ENCODE peak calls at places on chromosomes 7 and 10, in four cellular contexts. O is HCT116, J is sigmoid colon, T is stomach. D is an unnamed sample.

GRCh38 chr10:88004451-88004850 is 141.0 kb downstream of the PTEN start:
- DNase-seq in T (no peak), O (no peak), J (no peak), D (no peak)

GRCh38 chr7:43790006-43790405 is 31.5 kb downstream of the BLVRA start:
- DNase-seq in J (peak; percentile 10), O (no peak), T (no peak), D (no peak)

GRCh38 chr7:4029941-4030340 is 652.2 kb upstream of the FOXK1 start:
- DNase-seq in T (no peak), O (no peak), J (no peak), D (no peak)

GRCh38 chr7:75691793-75692543 is 46.8 kb downstream of the HIP1 start:
- DNase-seq in O (no peak), T (no peak), J (peak; percentile 6), D (no peak)

GRCh38 chr10:130403153-130403890 is 267.1 kb downstream of the GLRX3 start:
- DNase-seq in T (no peak), J (no peak), O (no peak), D (no peak)

GRCh38 chr7:143394777-143395176 is 13.6 kb downstream of the ZYX start:
- DNase-seq in O (no peak), T (no peak), J (peak; percentile 64), D (no peak)

GRCh38 chr10:95431900-95432342 is 129.2 kb downstream of the SORBS1 start:
- DNase-seq in O (no peak), T (peak; percentile 45), J (no peak), D (no peak)

GRCh38 chr7:87473192-87473591 is 2.3 kb downstream of the ABCB4 start:
- DNase-seq in O (no peak), T (no peak), J (no peak), D (no peak)

GRCh38 chr10:122715576-122715975 is 15.9 kb upstream of the C10orf120 start:
- DNase-seq in J (no peak), O (no peak), T (no peak), D (no peak)

GRCh38 chr7:70455925-70456324 is 676.0 kb upstream of the GALNT17 start:
- DNase-seq in O (no peak), T (no peak), J (no peak), D (no peak)

GRCh38 chr7:94656925-94657731 is 1.2 kb upstream of the SGCE start:
- DNase-seq in O (peak; percentile 16), T (no peak), J (no peak), D (peak; percentile 22)

GRCh38 chr7:7895004-7895650 is 73.5 kb upstream of the GLCCI1 start:
- DNase-seq in J (no peak), O (no peak), T (no peak), D (no peak)

GRCh38 chr10:24901686-24902399 is 50.6 kb downstream of the PRTFDC1 start:
- DNase-seq in J (no peak), O (peak; percentile 92), T (peak; percentile 64), D (no peak)

GRCh38 chr10:28494420-28494819 is 38.5 kb upstream of the WAC start:
- DNase-seq in J (no peak), O (no peak), T (no peak), D (no peak)

GRCh38 chr7:4037308-4037707 is 644.8 kb upstream of the FOXK1 start:
- DNase-seq in O (no peak), J (no peak), T (no peak), D (no peak)

GRCh38 chr7:139354729-139355128 is 5.0 kb upstream of the LUC7L2 start:
- DNase-seq in J (no peak), T (no peak), O (no peak), D (no peak)

GRCh38 chr10:67784584-67784983 is 53.4 kb downstream of the DNAJC12 start:
- DNase-seq in O (no peak), T (no peak), J (no peak), D (no peak)

GRCh38 chr10:16787361-16787791 is 29.8 kb downstream of the RSU1 start:
- DNase-seq in T (no peak), O (no peak), J (no peak), D (peak; percentile 45)

GRCh38 chr7:22853674-22854157 is 31.1 kb upstream of the TOMM7 start:
- DNase-seq in T (peak; percentile 26), J (no peak), O (peak; percentile 54), D (no peak)

GRCh38 chr7:94394399-94395140 is at the start of gene COL1A2:
- DNase-seq in O (no peak), T (peak; percentile 32), J (peak; percentile 92), D (peak; percentile 32)

GRCh38 chr7:100126239-100126930 is 382 bp upstream of the MBLAC1 start:
- DNase-seq in J (no peak), T (no peak), O (no peak), D (no peak)

GRCh38 chr7:106125417-106125816 is 13.3 kb upstream of the SYPL1 start:
- DNase-seq in J (no peak), O (no peak), T (no peak), D (no peak)

GRCh38 chr7:80135306-80136104 is 874 bp downstream of the GNAI1 start:
- DNase-seq in J (no peak), O (no peak), T (no peak), D (no peak)

GRCh38 chr7:17239683-17240521 is 58.5 kb upstream of the AHR start:
- DNase-seq in J (no peak), T (no peak), O (peak; percentile 7), D (no peak)

GRCh38 chr7:28711096-28711495 is 247.0 kb downstream of the TRIL start:
- DNase-seq in T (no peak), O (no peak), J (no peak), D (no peak)

GRCh38 chr10:7121154-7121797 is 289.6 kb downstream of the SFMBT2 start:
- DNase-seq in O (peak; percentile 8), T (peak; percentile 43), J (no peak), D (peak; percentile 50)

GRCh38 chr10:8298871-8299570 is 244.5 kb downstream of the GATA3 start:
- DNase-seq in T (no peak), J (no peak), O (no peak), D (no peak)

GRCh38 chr10:34702982-34703381 is 112.1 kb downstream of the PARD3 start:
- DNase-seq in J (no peak), T (no peak), O (no peak), D (no peak)
- H3K4me1 ChIP-seq in J (no peaks in the 10 kb centered on the region), T (peaks cover 87% of the 10 kb centered on the region), O (peaks cover 49% of the 10 kb centered on the region), D (peaks cover 42% of the 10 kb centered on the region)

GRCh38 chr10:69123306-69123746 is 652 bp upstream of the VPS26A start:
- DNase-seq in O (peak; percentile 41), T (peak; percentile 58), J (no peak), D (peak; percentile 52)
- TF ChIP-seq POLR2A in O (no peak), T (no peak), J (no peak), D (no peak)

GRCh38 chr10:89280501-89280900 is 21.3 kb upstream of the IFIT2 start:
- DNase-seq in T (no peak), J (no peak), O (no peak), D (no peak)

GRCh38 chr10:89274928-89275327 is 23.4 kb upstream of the LIPA start:
- DNase-seq in T (no peak), O (no peak), J (no peak), D (no peak)

GRCh38 chr10:89275383-89275782 is 23.8 kb upstream of the LIPA start:
- DNase-seq in J (no peak), O (no peak), T (no peak), D (peak; percentile 83)

GRCh38 chr10:89279449-89279869 is 22.4 kb upstream of the IFIT2 start:
- DNase-seq in O (no peak), J (no peak), T (peak; percentile 47), D (no peak)

GRCh38 chr10:89278034-89278535 is 23.8 kb upstream of the IFIT2 start:
- DNase-seq in T (no peak), J (peak; percentile 79), O (peak; percentile 67), D (peak; percentile 50)
- TF ChIP-seq POLR2AphosphoS5 in T (peak; percentile 37), J (peak; percentile 62), O (peak; percentile 57), D (peak; percentile 30)

DNA sequence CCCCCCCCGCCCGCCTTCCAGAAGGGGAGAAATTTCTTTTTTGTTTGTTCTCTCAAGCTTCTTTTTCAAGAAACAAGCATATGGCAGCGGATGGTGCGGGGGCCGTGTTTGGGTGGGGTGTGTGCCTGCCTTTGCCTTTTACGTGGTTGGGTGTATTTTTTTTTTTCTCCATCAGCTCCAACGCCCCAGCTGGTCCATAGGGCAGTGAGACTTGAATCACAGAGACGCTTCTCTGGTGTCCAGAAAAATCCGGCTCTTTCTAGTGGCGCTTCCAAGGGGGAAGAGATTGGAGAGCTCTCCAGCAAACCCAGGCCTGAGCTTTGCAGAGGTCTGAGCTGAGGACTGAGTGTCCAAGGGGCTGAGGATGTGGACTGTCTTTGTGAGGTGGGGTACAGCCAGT is 36.8 kb downstream of the GTF2IRD1 start:
- DNase-seq in T (no peak), J (no peak), O (no peak), D (no peak)
- H3K4me1 ChIP-seq in T (peaks cover 8% of the 10 kb centered on the region), J (peaks cover 1% of the 10 kb centered on the region), O (peaks cover 10% of the 10 kb centered on the region), D (no peaks in the 10 kb centered on the region)

DNA sequence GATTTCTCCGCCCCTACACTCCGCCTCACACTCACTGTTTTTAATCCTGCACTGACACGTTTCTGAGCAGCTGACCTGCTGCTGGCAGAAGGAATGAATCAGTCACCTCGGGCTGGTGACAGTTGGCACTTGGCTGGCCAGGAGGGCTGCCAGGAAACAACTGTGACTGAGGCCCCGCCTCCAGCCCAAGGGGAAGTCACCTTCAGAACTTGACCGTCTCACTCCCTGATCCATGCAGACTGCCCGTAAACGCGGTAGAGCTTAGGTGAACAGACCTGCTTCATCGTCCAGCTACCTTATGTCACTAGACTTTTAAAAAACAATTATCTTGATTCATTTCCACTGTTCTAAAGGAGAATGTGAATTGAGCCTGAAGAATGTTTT is 107.5 kb downstream of the DOCK1 start:
- DNase-seq in O (peak; percentile 18), T (peak; percentile 94), J (no peak), D (peak; percentile 87)
- TF ChIP-seq POLR2A in O (no peak), T (no peak), J (no peak), D (no peak)

GRCh38 chr7:149714910-149715471 is 58.4 kb downstream of the ZNF467 start:
- DNase-seq in O (no peak), J (peak; percentile 74), T (peak; percentile 35), D (no peak)

GRCh38 chr7:149715476-149715875 is 57.9 kb downstream of the ZNF467 start:
- DNase-seq in O (no peak), T (peak; percentile 23), J (peak; percentile 65), D (peak; percentile 18)

GRCh38 chr7:149713731-149714068 is 59.7 kb downstream of the ZNF467 start:
- DNase-seq in O (no peak), T (no peak), J (no peak), D (peak; percentile 84)

GRCh38 chr7:149713061-149713730 is 60.2 kb downstream of the ZNF467 start:
- DNase-seq in J (peak; percentile 68), T (no peak), O (no peak), D (peak; percentile 9)

GRCh38 chr7:149714081-149714909 is 59.1 kb downstream of the ZNF467 start:
- DNase-seq in T (peak; percentile 93), J (peak; percentile 94), O (no peak), D (peak; percentile 99)
- TF ChIP-seq POLR2AphosphoS5 in T (no peak), J (peak; percentile 13), O (no peak), D (no peak)

GRCh38 chr7:151498495-151498894 is 21.2 kb downstream of the RHEB start:
- DNase-seq in T (no peak), O (no peak), J (no peak), D (no peak)

GRCh38 chr7:151493083-151493482 is 26.6 kb downstream of the RHEB start:
- DNase-seq in T (no peak), O (no peak), J (no peak), D (no peak)

GRCh38 chr7:151497306-151497871 is 22.3 kb downstream of the RHEB start:
- DNase-seq in O (no peak), J (no peak), T (no peak), D (no peak)

GRCh38 chr7:151494569-151495284 is 25.0 kb downstream of the RHEB start:
- DNase-seq in T (no peak), J (no peak), O (no peak), D (no peak)

GRCh38 chr7:151495360-151495759 is 24.3 kb downstream of the RHEB start:
- DNase-seq in O (no peak), T (no peak), J (no peak), D (no peak)
- H3K4me1 ChIP-seq in O (peaks cover 31% of the 10 kb centered on the region), T (peaks cover 86% of the 10 kb centered on the region), J (no peaks in the 10 kb centered on the region), D (peaks cover 38% of the 10 kb centered on the region)

D was measured in upper lobe of left lung.